ENCODE peak calls at places on chromosome 21, in five cellular contexts. M, E, R, V and K are unnamed samples.

GRCh38 chr21:46322351-46323226 is 1.1 kb downstream of the C21orf58 start:
- DNase-seq in M (no peak), E (no peak), R (peak), V (peak), K (peak)

GRCh38 chr21:36470294-36470693 is 9.6 kb downstream of the CLDN14 start:
- DNase-seq in M (no peak), E (no peak), R (no peak), V (no peak), K (peak)

GRCh38 chr21:38768385-38769071 is 37.2 kb upstream of the ETS2 start:
- DNase-seq in M (no peak), E (no peak), R (no peak), V (peak), K (peak)

GRCh38 chr21:43997766-43998742 is 14.1 kb upstream of the TRAPPC10 start:
- DNase-seq in M (no peak), E (no peak), R (no peak), V (no peak), K (peak)

GRCh38 chr21:22561946-22562345 is 1563.7 kb downstream of the NCAM2 start:
- DNase-seq in M (no peak), E (no peak), R (no peak), V (no peak), K (no peak)

GRCh38 chr21:35138665-35139381 is 89.7 kb upstream of the RUNX1 start:
- DNase-seq in M (no peak), E (peak), R (no peak), V (peak), K (peak)

GRCh38 chr21:42122808-42123207 is 51.7 kb downstream of the UMODL1 start:
- DNase-seq in M (peak), E (no peak), R (no peak), V (no peak), K (no peak)

GRCh38 chr21:16072176-16072575 is 342.4 kb downstream of the USP25 start:
- DNase-seq in M (no peak), E (no peak), R (no peak), V (no peak), K (no peak)

GRCh38 chr21:42787613-42788012 is 91.7 kb downstream of the WDR4 start:
- DNase-seq in M (no peak), E (no peak), R (no peak), V (no peak), K (no peak)

GRCh38 chr21:26849428-26850115 is 4.4 kb upstream of the ADAMTS1 start:
- DNase-seq in M (peak), E (peak), R (no peak), V (peak), K (peak)

GRCh38 chr21:39097335-39097861 is 85.9 kb downstream of the PSMG1 start:
- DNase-seq in M (no peak), E (no peak), R (no peak), V (no peak), K (no peak)

GRCh38 chr21:19507682-19508260 is 1104.2 kb upstream of the TMPRSS15 start:
- DNase-seq in M (no peak), E (peak), R (peak), V (no peak), K (no peak)

GRCh38 chr21:35172231-35172630 is 123.1 kb upstream of the RUNX1 start:
- DNase-seq in M (no peak), E (no peak), R (no peak), V (no peak), K (no peak)

GRCh38 chr21:32545948-32546441 is 39.3 kb downstream of the TCP10L start:
- DNase-seq in M (no peak), E (no peak), R (no peak), V (no peak), K (peak)

GRCh38 chr21:33884361-33885157 is 31.0 kb downstream of the ATP5PO start:
- DNase-seq in M (no peak), E (peak), R (no peak), V (peak), K (peak)

GRCh38 chr21:31656199-31657095 is 3.0 kb upstream of the SOD1 start:
- DNase-seq in M (no peak), E (no peak), R (no peak), V (peak), K (peak)

GRCh38 chr21:31988492-31989285 is 115.9 kb downstream of the HUNK start:
- DNase-seq in M (no peak), E (no peak), R (no peak), V (no peak), K (no peak)

GRCh38 chr21:33244082-33244780 is 14.5 kb downstream of the IFNAR2 start:
- DNase-seq in M (no peak), E (no peak), R (no peak), V (no peak), K (no peak)

GRCh38 chr21:46119565-46120271 is 21.8 kb downstream of the COL6A2 start:
- DNase-seq in M (no peak), E (no peak), R (no peak), V (no peak), K (no peak)

GRCh38 chr21:35853321-35853922 is 206.9 kb downstream of the SETD4 start:
- DNase-seq in M (no peak), E (no peak), R (no peak), V (peak), K (peak)

GRCh38 chr21:25425156-25425555 is 182.1 kb downstream of the MRPL39 start:
- DNase-seq in M (no peak), E (no peak), R (no peak), V (no peak), K (no peak)

GRCh38 chr21:44867464-44867863 is 6.0 kb downstream of the PTTG1IP start:
- DNase-seq in M (no peak), E (no peak), R (no peak), V (no peak), K (no peak)